ENCODE peak calls at places on chromosome 12, in six cellular contexts. U is stomach, E is esophagus squamous epithelium, B is body of pancreas, C is transverse colon, V is heart left ventricle. Q is an unnamed sample. For H3K36me3, the result is how much of the 10 kb centered on the place peaks cover.

GRCh38 chr12:125954362-125954761 is 889.1 kb downstream of the AACS start:
- DNase-seq in U (no peak), E (no peak), B (no peak), C (no peak), V (no peak), Q (no peak)

GRCh38 chr12:64673490-64674169 is 63.3 kb downstream of the RASSF3 start:
- DNase-seq in U (no peak), E (no peak), B (no peak), C (no peak), V (no peak), Q (no peak)

GRCh38 chr12:130796985-130797686 is 41.9 kb downstream of the STX2 start:
- DNase-seq in U (no peak), E (no peak), B (no peak), C (no peak), V (no peak), Q (no peak)

GRCh38 chr12:50641566-50641965 is 122.3 kb upstream of the ATF1 start:
- DNase-seq in U (no peak), E (no peak), B (peak), C (no peak), V (no peak), Q (no peak)

GRCh38 chr12:31440134-31440533 is 114.2 kb upstream of the SINHCAF start:
- DNase-seq in U (no peak), E (no peak), B (no peak), C (no peak), V (no peak), Q (no peak)

GRCh38 chr12:50232771-50233209 is 50.5 kb downstream of the LIMA1 start:
- DNase-seq in U (no peak), E (no peak), B (no peak), C (no peak), V (no peak), Q (no peak)

GRCh38 chr12:30754383-30754749 is 385 bp downstream of the CAPRIN2 start:
- DNase-seq in U (no peak), E (no peak), B (no peak), C (no peak), V (no peak), Q (no peak)

GRCh38 chr12:92341333-92341691 is 195.7 kb upstream of the BTG1 start:
- DNase-seq in U (no peak), E (no peak), B (no peak), C (no peak), V (no peak), Q (no peak)

GRCh38 chr12:19576421-19576925 is 137.2 kb downstream of the AEBP2 start:
- DNase-seq in U (no peak), E (no peak), B (no peak), C (no peak), V (no peak), Q (no peak)

GRCh38 chr12:131928765-131929529 is at the start of gene PUS1:
- DNase-seq in U (peak), E (peak), B (peak), C (peak), V (peak), Q (peak)
- TF ChIP-seq POLR2A in U (no peak), E (peak), B (peak), C (peak), V (peak), Q (no peak)

GRCh38 chr12:98544741-98545140 is 29.4 kb downstream of the TMPO start:
- DNase-seq in U (no peak), E (no peak), B (no peak), C (no peak), V (no peak), Q (no peak)
- H3K36me3 ChIP-seq in U (half or more), E (half or more), B (under half), C (under half), V (under half), Q (half or more)

GRCh38 chr12:13210022-13210539 is 13.6 kb downstream of the EMP1 start:
- DNase-seq in U (no peak), E (no peak), B (no peak), C (no peak), V (no peak), Q (no peak)

GRCh38 chr12:13210543-13211190 is 14.1 kb downstream of the EMP1 start:
- DNase-seq in U (no peak), E (no peak), B (no peak), C (no peak), V (no peak), Q (no peak)

GRCh38 chr12:13206560-13206897 is 10.0 kb downstream of the EMP1 start:
- DNase-seq in U (no peak), E (no peak), B (no peak), C (no peak), V (no peak), Q (no peak)

GRCh38 chr12:13209279-13210021 is 12.9 kb downstream of the EMP1 start:
- DNase-seq in U (no peak), E (no peak), B (no peak), C (no peak), V (no peak), Q (no peak)

DNA sequence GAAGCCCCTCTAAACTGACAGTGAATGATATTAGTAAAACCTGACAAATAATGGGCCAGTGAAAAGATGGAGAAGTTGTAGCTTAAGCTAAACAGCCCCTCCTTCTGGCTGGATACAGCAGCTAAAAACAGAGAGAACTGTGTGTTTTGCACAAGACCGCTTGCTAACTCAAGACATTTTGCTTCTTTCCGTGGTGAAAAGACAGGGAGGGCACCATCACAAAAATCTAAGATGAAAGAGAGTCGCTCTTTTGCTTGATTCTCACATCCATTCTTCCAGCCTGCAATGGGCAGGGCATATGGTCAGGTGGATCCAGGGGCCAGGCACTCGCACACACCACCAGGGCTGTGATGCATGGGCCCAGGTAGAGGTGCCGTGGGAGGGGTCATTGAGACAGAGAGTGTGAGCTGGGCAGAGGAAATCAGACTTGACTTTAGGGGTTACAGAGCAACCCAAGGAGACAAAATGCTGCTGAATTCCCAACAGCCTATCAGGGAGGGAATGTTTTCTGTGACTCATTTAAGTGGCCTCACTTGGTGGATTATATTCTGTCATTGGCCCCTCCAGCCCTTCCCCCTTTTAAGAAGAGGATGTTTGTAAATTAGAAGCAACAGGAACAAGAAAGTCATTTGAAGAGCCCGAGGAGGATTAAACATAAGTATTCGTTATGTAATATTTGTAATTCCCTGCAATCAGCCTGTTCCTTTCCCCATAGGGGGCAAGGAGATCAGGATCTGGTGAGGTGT is 12.2 kb downstream of the EMP1 start:
- DNase-seq in U (no peak), E (no peak), B (no peak), C (no peak), V (no peak), Q (no peak)
- TF ChIP-seq POLR2A in U (no peak), E (no peak), B (no peak), C (no peak), V (no peak), Q (no peak)

GRCh38 chr12:109590566-109590965 is 17.0 kb downstream of the MVK start:
- DNase-seq in U (no peak), E (no peak), B (no peak), C (no peak), V (no peak), Q (no peak)
- H3K36me3 ChIP-seq in U (half or more), E (half or more), B (under half), C (under half), V (under half), Q (under half)

GRCh38 chr12:27780612-27781408 is 774 bp upstream of the MANSC4 start:
- DNase-seq in U (peak), E (no peak), B (peak), C (peak), V (peak), Q (no peak)

GRCh38 chr12:27781680-27782079 is 1.6 kb upstream of the MANSC4 start:
- DNase-seq in U (no peak), E (no peak), B (no peak), C (no peak), V (no peak), Q (no peak)

GRCh38 chr12:27779416-27779815 is 617 bp upstream of the KLHL42 start:
- DNase-seq in U (no peak), E (no peak), B (peak), C (peak), V (peak), Q (no peak)

GRCh38 chr12:27778206-27778605 is 1.8 kb upstream of the KLHL42 start:
- DNase-seq in U (no peak), E (no peak), B (no peak), C (no peak), V (no peak), Q (no peak)

GRCh38 chr12:27779837-27780611 is at the start of the genes KLHL42 and MANSC4:
- DNase-seq in U (peak), E (no peak), B (peak), C (peak), V (peak), Q (peak)
- TF ChIP-seq POLR2A in U (no peak), E (peak), B (peak), C (peak), V (peak), Q (no peak)

GRCh38 chr12:114682101-114682919 is 1.7 kb downstream of the TBX3 start:
- DNase-seq in U (no peak), E (no peak), B (no peak), C (no peak), V (no peak), Q (no peak)
- H3K36me3 ChIP-seq in U (under half), E (under half), B (under half), C (under half), V (under half), Q (under half)

GRCh38 chr12:11705010-11705409 is 55.5 kb downstream of the ETV6 start:
- DNase-seq in U (no peak), E (no peak), B (peak), C (no peak), V (no peak), Q (peak)
- TF ChIP-seq POLR2A in U (no peak), E (no peak), B (no peak), C (no peak), V (no peak), Q (no peak)

GRCh38 chr12:132043770-132044467 is 94.2 kb downstream of the EP400 start:
- DNase-seq in U (no peak), E (no peak), B (no peak), C (no peak), V (no peak), Q (no peak)
- H3K36me3 ChIP-seq in U (half or more), E (half or more), B (under half), C (under half), V (under half), Q (under half)